ENCODE peak calls at places on chromosomes 13 and 19, in four cellular contexts. One of them, this sample, is unnamed.

GRCh38 chr13:99916366-99917103 is 55.0 kb downstream of the ZIC5 start:
- DNase-seq in CD4-positive, CD25-positive, alpha-beta regulatory T cell: peak
- DNase-seq in nephron progenitor cell: no peak
- DNase-seq in cardiac muscle cell: peak
- DNase-seq in this sample: peak

GRCh38 chr19:49361438-49362047 is 673 bp downstream of the TEAD2 start:
- DNase-seq in nephron progenitor cell: peak
- DNase-seq in cardiac muscle cell: peak
- DNase-seq in CD4-positive, CD25-positive, alpha-beta regulatory T cell: no peak
- DNase-seq in this sample: no peak

GRCh38 chr19:50414850-50415660 is 3.7 kb upstream of the SPIB start:
- DNase-seq in nephron progenitor cell: peak
- DNase-seq in cardiac muscle cell: peak
- DNase-seq in CD4-positive, CD25-positive, alpha-beta regulatory T cell: peak
- DNase-seq in this sample: peak

GRCh38 chr13:71625183-71625582 is 241.8 kb downstream of the DACH1 start:
- DNase-seq in nephron progenitor cell: no peak
- DNase-seq in cardiac muscle cell: peak
- DNase-seq in CD4-positive, CD25-positive, alpha-beta regulatory T cell: no peak
- DNase-seq in this sample: no peak

GRCh38 chr19:8069116-8069973 is 16.8 kb downstream of the CCL25 start:
- DNase-seq in CD4-positive, CD25-positive, alpha-beta regulatory T cell: no peak
- DNase-seq in nephron progenitor cell: no peak
- DNase-seq in cardiac muscle cell: no peak
- DNase-seq in this sample: no peak

GRCh38 chr13:20369886-20370361 is 137.8 kb upstream of the GJB6 start:
- DNase-seq in nephron progenitor cell: no peak
- DNase-seq in CD4-positive, CD25-positive, alpha-beta regulatory T cell: no peak
- DNase-seq in cardiac muscle cell: no peak
- DNase-seq in this sample: no peak

GRCh38 chr13:91142572-91142971 is 204.9 kb upstream of the MIR17HG start:
- DNase-seq in CD4-positive, CD25-positive, alpha-beta regulatory T cell: no peak
- DNase-seq in cardiac muscle cell: peak
- DNase-seq in nephron progenitor cell: no peak
- DNase-seq in this sample: no peak

GRCh38 chr13:26423634-26424033 is 133.8 kb upstream of the WASF3 start:
- DNase-seq in cardiac muscle cell: peak
- DNase-seq in nephron progenitor cell: no peak
- DNase-seq in CD4-positive, CD25-positive, alpha-beta regulatory T cell: no peak
- DNase-seq in this sample: no peak

GRCh38 chr13:110841846-110842245 is 73.0 kb downstream of the ANKRD10 start:
- DNase-seq in cardiac muscle cell: no peak
- DNase-seq in CD4-positive, CD25-positive, alpha-beta regulatory T cell: no peak
- DNase-seq in nephron progenitor cell: no peak
- DNase-seq in this sample: no peak

GRCh38 chr13:61954092-61954491 is 538.4 kb upstream of the PCDH20 start:
- DNase-seq in cardiac muscle cell: peak
- DNase-seq in CD4-positive, CD25-positive, alpha-beta regulatory T cell: no peak
- DNase-seq in nephron progenitor cell: no peak
- DNase-seq in this sample: no peak

GRCh38 chr13:60679928-60680693 is 283.1 kb downstream of the TDRD3 start:
- DNase-seq in cardiac muscle cell: peak
- DNase-seq in CD4-positive, CD25-positive, alpha-beta regulatory T cell: no peak
- DNase-seq in nephron progenitor cell: no peak
- DNase-seq in this sample: no peak

GRCh38 chr13:24613128-24613527 is 67.1 kb upstream of the ATP12A start:
- DNase-seq in cardiac muscle cell: no peak
- DNase-seq in nephron progenitor cell: no peak
- DNase-seq in CD4-positive, CD25-positive, alpha-beta regulatory T cell: no peak
- DNase-seq in this sample: no peak

GRCh38 chr13:98157609-98158008 is 14.7 kb downstream of the FARP1 start:
- DNase-seq in nephron progenitor cell: no peak
- DNase-seq in cardiac muscle cell: no peak
- DNase-seq in CD4-positive, CD25-positive, alpha-beta regulatory T cell: no peak
- DNase-seq in this sample: no peak